ENCODE peak calls at places on chromosomes 5 and 9, in eight cellular contexts. E, X, G, Y, A, Z, P and D are unnamed samples.

GRCh38 chr9:113538131-113538530 is 74.6 kb downstream of the RGS3 start:
- DNase-seq in E (no peak), X (no peak), G (no peak), Y (no peak), A (no peak), Z (no peak), P (no peak), D (no peak)

GRCh38 chr9:136922540-136922939 is 22.0 kb downstream of the FBXW5 start:
- DNase-seq in E (no peak), X (no peak), G (no peak), Y (no peak), A (no peak), Z (no peak), P (no peak), D (no peak)

GRCh38 chr5:150473673-150474358 is 24.3 kb upstream of the RPS14 start:
- DNase-seq in E (no peak), X (no peak), G (peak; percentile 75), Y (peak; percentile 44), A (peak; percentile 65), Z (no peak), P (peak; percentile 95), D (no peak)

GRCh38 chr5:56094579-56095361 is 100.0 kb upstream of the IL6ST start:
- DNase-seq in E (no peak), X (no peak), G (no peak), Y (no peak), A (no peak), Z (no peak), P (no peak), D (no peak)

GRCh38 chr9:3794005-3794404 is 268.2 kb upstream of the RFX3 start:
- DNase-seq in E (no peak), X (no peak), G (no peak), Y (peak; percentile 15), A (no peak), Z (no peak), P (peak; percentile 28), D (no peak)

GRCh38 chr5:6302684-6303083 is 75.7 kb downstream of the MED10 start:
- DNase-seq in E (no peak), X (no peak), G (no peak), Y (no peak), A (no peak), Z (no peak), P (no peak), D (no peak)

GRCh38 chr5:96509721-96510383 is 76.8 kb upstream of the PCSK1 start:
- DNase-seq in E (no peak), X (no peak), G (no peak), Y (peak; percentile 97), A (peak; percentile 41), Z (no peak), P (peak; percentile 61), D (no peak)

GRCh38 chr5:129852747-129853352 is 51.4 kb upstream of the CHSY3 start:
- DNase-seq in E (peak; percentile 65), X (peak; percentile 76), G (peak; percentile 74), Y (peak; percentile 55), A (peak; percentile 74), Z (peak; percentile 42), P (peak; percentile 59), D (peak; percentile 85)

GRCh38 chr5:177388521-177389052 is 4.4 kb downstream of the SLC34A1 start:
- DNase-seq in E (no peak), X (no peak), G (no peak), Y (no peak), A (no peak), Z (no peak), P (peak; percentile 93), D (no peak)

GRCh38 chr9:4055055-4055454 is 244.8 kb downstream of the GLIS3 start:
- DNase-seq in E (no peak), X (no peak), G (no peak), Y (no peak), A (no peak), Z (no peak), P (no peak), D (no peak)

GRCh38 chr9:29039258-29039657 is 1466.0 kb upstream of the C9orf72 start:
- DNase-seq in E (no peak), X (no peak), G (no peak), Y (no peak), A (no peak), Z (no peak), P (peak; percentile 77), D (no peak)

GRCh38 chr5:134554319-134555222 is 29.1 kb downstream of the JADE2 start:
- DNase-seq in E (peak; percentile 85), X (peak; percentile 64), G (peak; percentile 55), Y (peak; percentile 82), A (peak; percentile 85), Z (no peak), P (peak; percentile 14), D (no peak)

GRCh38 chr9:76896035-76896434 is 9.9 kb downstream of the PRUNE2 start:
- DNase-seq in E (no peak), X (no peak), G (no peak), Y (no peak), A (no peak), Z (no peak), P (no peak), D (no peak)

GRCh38 chr9:8857330-8858249 is 1058.0 kb upstream of the DMAC1 start:
- DNase-seq in E (peak; percentile 72), X (peak; percentile 29), G (peak; percentile 61), Y (no peak), A (no peak), Z (no peak), P (no peak), D (peak; percentile 85)

GRCh38 chr9:131950487-131950886 is 129.2 kb downstream of the MED27 start:
- DNase-seq in E (no peak), X (no peak), G (no peak), Y (no peak), A (no peak), Z (no peak), P (no peak), D (no peak)

GRCh38 chr5:6759401-6759800 is 46.2 kb downstream of the TENT4A start:
- DNase-seq in E (no peak), X (no peak), G (no peak), Y (no peak), A (no peak), Z (no peak), P (peak; percentile 33), D (no peak)

GRCh38 chr5:158995694-158996173 is 104.0 kb downstream of the EBF1 start:
- DNase-seq in E (no peak), X (no peak), G (no peak), Y (no peak), A (peak; percentile 34), Z (no peak), P (no peak), D (no peak)

GRCh38 chr5:15579193-15579990 is 79.4 kb downstream of the FBXL7 start:
- DNase-seq in E (no peak), X (no peak), G (no peak), Y (no peak), A (no peak), Z (no peak), P (no peak), D (no peak)

GRCh38 chr5:139315056-139315455 is 21.5 kb downstream of the MATR3 start:
- DNase-seq in E (no peak), X (no peak), G (no peak), Y (no peak), A (no peak), Z (no peak), P (no peak), D (no peak)
- H3K36me3 ChIP-seq in E (peaks cover 68% of the 10 kb centered on the region), X (peaks cover 60% of the 10 kb centered on the region), G (peaks cover 53% of the 10 kb centered on the region), Y (peaks cover 38% of the 10 kb centered on the region), A (peaks cover 38% of the 10 kb centered on the region), Z (peaks cover 40% of the 10 kb centered on the region), P (peaks cover 11% of the 10 kb centered on the region), D (peaks cover 14% of the 10 kb centered on the region)

GRCh38 chr5:125409101-125409495 is 662.7 kb upstream of the ZNF608 start:
- DNase-seq in E (no peak), X (no peak), G (no peak), Y (peak; percentile 18), A (peak; percentile 6), Z (no peak), P (peak; percentile 74), D (no peak)

GRCh38 chr5:125410501-125411162 is 664.2 kb upstream of the ZNF608 start:
- DNase-seq in E (no peak), X (no peak), G (no peak), Y (peak; percentile 67), A (peak; percentile 10), Z (no peak), P (peak; percentile 85), D (no peak)

GRCh38 chr5:125408582-125409069 is 662.2 kb upstream of the ZNF608 start:
- DNase-seq in E (no peak), X (no peak), G (no peak), Y (peak; percentile 88), A (peak; percentile 76), Z (no peak), P (peak; percentile 97), D (no peak)

GRCh38 chr5:125411163-125412050 is 665.0 kb upstream of the ZNF608 start:
- DNase-seq in E (peak; percentile 21), X (peak; percentile 34), G (no peak), Y (peak; percentile 39), A (peak; percentile 84), Z (no peak), P (peak; percentile 68), D (peak; percentile 64)

GRCh38 chr5:125409496-125410351 is 663.3 kb upstream of the ZNF608 start:
- DNase-seq in E (no peak), X (no peak), G (no peak), Y (peak; percentile 7), A (no peak), Z (no peak), P (peak; percentile 48), D (no peak)
- H3K4me3 ChIP-seq in E (no peak overlapping the region), X (peak overlapping the region; percentile 10), G (no peak overlapping the region), Y (no peak overlapping the region), A (no peak overlapping the region), Z (no peak overlapping the region), P (no peak overlapping the region), D (no peak overlapping the region)

GRCh38 chr5:41708604-41708940 is 161.7 kb downstream of the OXCT1 start:
- DNase-seq in E (no peak), X (no peak), G (no peak), Y (no peak), A (no peak), Z (no peak), P (peak; percentile 3), D (no peak)

DNA sequence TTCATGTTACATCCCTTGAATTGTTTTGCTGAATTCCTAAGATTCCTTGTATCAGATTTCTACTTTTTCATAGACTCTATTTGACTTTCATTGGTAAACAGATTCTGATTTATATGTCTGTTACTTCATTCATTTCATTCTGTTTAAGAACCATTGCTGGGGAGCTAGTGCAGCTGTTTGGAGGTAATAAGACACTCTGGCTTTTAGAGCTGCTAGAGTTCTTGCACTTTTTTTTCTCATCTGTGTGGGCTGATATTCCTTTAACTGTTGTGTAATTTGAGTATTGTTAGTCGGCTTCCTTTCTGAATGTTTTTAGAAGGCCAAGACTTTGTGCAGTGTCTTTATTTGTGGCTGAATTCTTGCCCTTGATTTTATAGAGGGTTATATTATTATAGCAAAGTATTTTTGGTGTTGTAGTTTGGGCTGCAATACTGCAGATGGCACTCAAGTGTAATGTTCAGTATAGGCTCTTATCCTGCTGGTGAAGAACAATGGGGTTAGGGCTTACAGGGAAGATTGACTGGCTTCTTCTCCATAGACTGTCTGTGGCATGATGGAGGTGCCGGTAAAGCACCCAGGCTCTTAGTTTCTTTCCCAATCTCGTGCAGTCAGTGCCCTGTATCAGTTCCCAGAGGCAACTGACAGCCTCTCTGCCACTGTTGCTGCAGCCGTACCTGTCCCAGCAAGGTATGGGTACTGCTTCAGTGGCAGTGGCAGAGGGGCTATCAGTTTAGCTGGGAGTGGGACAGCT is 162.2 kb downstream of the OXCT1 start:
- DNase-seq in E (no peak), X (no peak), G (no peak), Y (peak; percentile 76), A (peak; percentile 61), Z (no peak), P (peak; percentile 46), D (no peak)
- TF ChIP-seq CTCF in E (no peak), X (no peak), G (no peak), Y (peak; percentile 89), A (peak; percentile 69), Z (no peak), P (peak; percentile 60), D (no peak)

GRCh38 chr9:121169094-121169601 is 32.5 kb downstream of the RAB14 start:
- DNase-seq in E (no peak), X (no peak), G (no peak), Y (no peak), A (peak; percentile 14), Z (no peak), P (no peak), D (no peak)
- H3K36me3 ChIP-seq in E (peaks cover 99% of the 10 kb centered on the region), X (peaks cover 86% of the 10 kb centered on the region), G (peaks cover 91% of the 10 kb centered on the region), Y (peaks cover 30% of the 10 kb centered on the region), A (peaks cover 27% of the 10 kb centered on the region), Z (peaks cover 56% of the 10 kb centered on the region), P (peaks cover 13% of the 10 kb centered on the region), D (no peaks in the 10 kb centered on the region)